ENCODE peak calls at places on chromosome 21, in eight cellular contexts. One of them, this sample, is unnamed.

GRCh38 chr21:44376606-44377005 is 23.2 kb downstream of the TRPM2 start:
- DNase-seq in GM04503: no peak
- DNase-seq in HEK293T: no peak
- DNase-seq in HFF-Myc: no peak
- DNase-seq in choroid plexus epithelial cell: no peak
- DNase-seq in erythroblast: no peak
- DNase-seq in left ventricle myocardium inferior: no peak
- DNase-seq in fibroblast of mammary gland: no peak
- DNase-seq in this sample: no peak

GRCh38 chr21:38910390-38911008 is 104.8 kb downstream of the ETS2 start:
- DNase-seq in GM04503: no peak
- DNase-seq in left ventricle myocardium inferior: no peak
- DNase-seq in HFF-Myc: no peak
- DNase-seq in HEK293T: no peak
- DNase-seq in erythroblast: no peak
- DNase-seq in fibroblast of mammary gland: no peak
- DNase-seq in choroid plexus epithelial cell: no peak
- DNase-seq in this sample: no peak

GRCh38 chr21:41691205-41692203 is 75.3 kb downstream of the RIPK4 start:
- DNase-seq in left ventricle myocardium inferior: no peak
- DNase-seq in erythroblast: no peak
- DNase-seq in HEK293T: no peak
- DNase-seq in GM04503: no peak
- DNase-seq in fibroblast of mammary gland: no peak
- DNase-seq in HFF-Myc: no peak
- DNase-seq in choroid plexus epithelial cell: no peak
- DNase-seq in this sample: no peak

GRCh38 chr21:45639206-45640000 is 4.1 kb upstream of the PCBP3 start:
- DNase-seq in choroid plexus epithelial cell: no peak
- DNase-seq in GM04503: no peak
- DNase-seq in HFF-Myc: no peak
- DNase-seq in left ventricle myocardium inferior: no peak
- DNase-seq in HEK293T: no peak
- DNase-seq in erythroblast: no peak
- DNase-seq in fibroblast of mammary gland: peak; percentile 40
- DNase-seq in this sample: no peak

GRCh38 chr21:44556879-44557278 is 1.7 kb downstream of the KRTAP10-3 start:
- DNase-seq in HFF-Myc: no peak
- DNase-seq in fibroblast of mammary gland: no peak
- DNase-seq in HEK293T: no peak
- DNase-seq in left ventricle myocardium inferior: no peak
- DNase-seq in erythroblast: no peak
- DNase-seq in choroid plexus epithelial cell: no peak
- DNase-seq in GM04503: no peak
- DNase-seq in this sample: peak; percentile 57

GRCh38 chr21:29360799-29361765 is 62.4 kb downstream of the BACH1 start:
- DNase-seq in GM04503: no peak
- DNase-seq in HFF-Myc: no peak
- DNase-seq in fibroblast of mammary gland: no peak
- DNase-seq in left ventricle myocardium inferior: no peak
- DNase-seq in choroid plexus epithelial cell: peak; percentile 38
- DNase-seq in erythroblast: peak; percentile 50
- DNase-seq in HEK293T: no peak
- DNase-seq in this sample: peak; percentile 22

GRCh38 chr21:10627316-10627863 is 106.0 kb downstream of the TPTE start:
- DNase-seq in choroid plexus epithelial cell: no peak
- DNase-seq in HFF-Myc: no peak
- DNase-seq in GM04503: no peak
- DNase-seq in fibroblast of mammary gland: no peak
- DNase-seq in left ventricle myocardium inferior: no peak
- DNase-seq in erythroblast: no peak
- DNase-seq in HEK293T: no peak
- DNase-seq in this sample: no peak

GRCh38 chr21:14554948-14555347 is 8.8 kb upstream of the SAMSN1 start:
- DNase-seq in HFF-Myc: no peak
- DNase-seq in fibroblast of mammary gland: peak; percentile 34
- DNase-seq in HEK293T: no peak
- DNase-seq in left ventricle myocardium inferior: no peak
- DNase-seq in GM04503: no peak
- DNase-seq in choroid plexus epithelial cell: peak; percentile 59
- DNase-seq in erythroblast: no peak
- DNase-seq in this sample: no peak

GRCh38 chr21:39334611-39335010 is 14.3 kb downstream of the HMGN1 start:
- DNase-seq in choroid plexus epithelial cell: no peak
- DNase-seq in fibroblast of mammary gland: no peak
- DNase-seq in GM04503: no peak
- DNase-seq in HFF-Myc: no peak
- DNase-seq in erythroblast: no peak
- DNase-seq in HEK293T: no peak
- DNase-seq in left ventricle myocardium inferior: no peak
- DNase-seq in this sample: no peak

GRCh38 chr21:45224189-45224938 is 63.3 kb downstream of the POFUT2 start:
- DNase-seq in HFF-Myc: no peak
- DNase-seq in HEK293T: no peak
- DNase-seq in fibroblast of mammary gland: no peak
- DNase-seq in choroid plexus epithelial cell: peak; percentile 15
- DNase-seq in left ventricle myocardium inferior: no peak
- DNase-seq in GM04503: no peak
- DNase-seq in erythroblast: no peak
- DNase-seq in this sample: no peak

GRCh38 chr21:43956667-43957030 is 55.5 kb upstream of the TRAPPC10 start:
- DNase-seq in fibroblast of mammary gland: peak; percentile 36
- DNase-seq in HEK293T: no peak
- DNase-seq in GM04503: no peak
- DNase-seq in left ventricle myocardium inferior: no peak
- DNase-seq in HFF-Myc: no peak
- DNase-seq in erythroblast: no peak
- DNase-seq in choroid plexus epithelial cell: peak; percentile 43
- DNase-seq in this sample: no peak

GRCh38 chr21:28705616-28706015 is 287.1 kb downstream of the LTN1 start:
- DNase-seq in choroid plexus epithelial cell: peak; percentile 37
- DNase-seq in GM04503: no peak
- DNase-seq in erythroblast: no peak
- DNase-seq in HFF-Myc: no peak
- DNase-seq in HEK293T: no peak
- DNase-seq in fibroblast of mammary gland: peak; percentile 46
- DNase-seq in left ventricle myocardium inferior: no peak
- DNase-seq in this sample: no peak

GRCh38 chr21:37582613-37583012 is 216.0 kb downstream of the DYRK1A start:
- DNase-seq in HEK293T: peak; percentile 48
- DNase-seq in erythroblast: peak; percentile 64
- DNase-seq in fibroblast of mammary gland: peak; percentile 73
- DNase-seq in GM04503: no peak
- DNase-seq in left ventricle myocardium inferior: no peak
- DNase-seq in choroid plexus epithelial cell: peak; percentile 89
- DNase-seq in HFF-Myc: peak; percentile 33
- DNase-seq in this sample: peak; percentile 41

GRCh38 chr21:43300496-43301423 is 126.2 kb downstream of the SIK1 start:
- DNase-seq in erythroblast: no peak
- DNase-seq in choroid plexus epithelial cell: peak; percentile 43
- DNase-seq in HFF-Myc: no peak
- DNase-seq in left ventricle myocardium inferior: peak; percentile 63
- DNase-seq in fibroblast of mammary gland: peak; percentile 33
- DNase-seq in HEK293T: no peak
- DNase-seq in GM04503: no peak
- DNase-seq in this sample: no peak

GRCh38 chr21:28018213-28018612 is 974.5 kb downstream of the LTN1 start:
- DNase-seq in GM04503: no peak
- DNase-seq in HEK293T: no peak
- DNase-seq in HFF-Myc: no peak
- DNase-seq in left ventricle myocardium inferior: no peak
- DNase-seq in fibroblast of mammary gland: no peak
- DNase-seq in erythroblast: no peak
- DNase-seq in choroid plexus epithelial cell: no peak
- DNase-seq in this sample: no peak

GRCh38 chr21:44965251-44966022 is 25.6 kb downstream of the SLX9 start:
- DNase-seq in left ventricle myocardium inferior: no peak
- DNase-seq in HEK293T: no peak
- DNase-seq in erythroblast: no peak
- DNase-seq in HFF-Myc: no peak
- DNase-seq in choroid plexus epithelial cell: peak; percentile 86
- DNase-seq in fibroblast of mammary gland: peak; percentile 80
- DNase-seq in GM04503: no peak
- DNase-seq in this sample: no peak

GRCh38 chr21:17802568-17802967 is 16.6 kb downstream of the C21orf91 start:
- DNase-seq in erythroblast: no peak
- DNase-seq in fibroblast of mammary gland: peak; percentile 54
- DNase-seq in HEK293T: no peak
- DNase-seq in choroid plexus epithelial cell: peak; percentile 75
- DNase-seq in GM04503: peak; percentile 40
- DNase-seq in HFF-Myc: no peak
- DNase-seq in left ventricle myocardium inferior: no peak
- DNase-seq in this sample: no peak

GRCh38 chr21:35491114-35491513 is 442.0 kb upstream of the RUNX1 start:
- DNase-seq in left ventricle myocardium inferior: no peak
- DNase-seq in HFF-Myc: no peak
- DNase-seq in choroid plexus epithelial cell: no peak
- DNase-seq in HEK293T: no peak
- DNase-seq in fibroblast of mammary gland: no peak
- DNase-seq in GM04503: no peak
- DNase-seq in erythroblast: no peak
- DNase-seq in this sample: no peak

GRCh38 chr21:14616303-14617039 is 70.4 kb upstream of the SAMSN1 start:
- DNase-seq in choroid plexus epithelial cell: peak; percentile 43
- DNase-seq in HFF-Myc: no peak
- DNase-seq in fibroblast of mammary gland: peak; percentile 13
- DNase-seq in GM04503: no peak
- DNase-seq in HEK293T: no peak
- DNase-seq in erythroblast: no peak
- DNase-seq in left ventricle myocardium inferior: no peak
- DNase-seq in this sample: no peak